ENCODE peak calls at places on chromosome 18, in eight cellular contexts. R is naive thymus-derived CD8-positive, alpha-beta T cell; P is Daoy; S is activated CD8-positive, alpha-beta memory T cell treated with anti-CD3 and anti-CD28 coated beads for 24 hours; U is left ventricle myocardium superior; F is choroid plexus epithelial cell; W is HAP-1; K is GM23248. L is an unnamed sample.

GRCh38 chr18:70135604-70136003 is 69.9 kb downstream of the RTTN start:
- DNase-seq in P (no peak), R (no peak), K (peak), W (no peak), F (no peak), S (no peak), U (no peak), L (no peak)

GRCh38 chr18:70288851-70289328 is at the start of gene SOCS6:
- DNase-seq in F (peak), U (peak), W (peak), K (peak), S (peak), R (peak), P (peak), L (peak)

GRCh38 chr18:54112356-54112755 is 112.1 kb downstream of the MBD2 start:
- DNase-seq in S (no peak), F (peak), W (no peak), K (peak), U (no peak), P (no peak), R (no peak), L (no peak)

GRCh38 chr18:59063300-59063895 is 76.3 kb upstream of the SEC11C start:
- DNase-seq in K (no peak), W (no peak), U (no peak), P (no peak), R (no peak), F (no peak), S (no peak), L (no peak)

GRCh38 chr18:8107426-8107825 is 501.8 kb upstream of the RAB12 start:
- DNase-seq in F (peak), U (no peak), R (no peak), P (no peak), K (no peak), W (no peak), S (no peak), L (no peak)

GRCh38 chr18:57294547-57294946 is 57.8 kb upstream of the ST8SIA3 start:
- DNase-seq in W (no peak), U (no peak), F (no peak), R (no peak), P (no peak), K (no peak), S (no peak), L (no peak)

GRCh38 chr18:34921811-34922385 is 119.3 kb upstream of the MAPRE2 start:
- DNase-seq in U (no peak), S (no peak), W (no peak), F (no peak), K (no peak), R (no peak), P (no peak), L (no peak)

GRCh38 chr18:79798346-79798998 is 734 bp downstream of the KCNG2 start:
- DNase-seq in P (no peak), S (no peak), F (no peak), K (no peak), W (no peak), R (no peak), U (no peak), L (no peak)

GRCh38 chr18:36311026-36311570 is 13.6 kb downstream of the FHOD3 start:
- DNase-seq in K (no peak), S (no peak), F (no peak), U (no peak), W (no peak), R (no peak), P (no peak), L (no peak)

GRCh38 chr18:35178260-35178659 is 62.6 kb upstream of the ZNF397 start:
- DNase-seq in P (peak), U (no peak), R (no peak), F (peak), S (no peak), K (peak), W (no peak), L (no peak)

GRCh38 chr18:46239998-46240397 is 135.8 kb downstream of the HAUS1 start:
- DNase-seq in S (no peak), R (no peak), W (no peak), F (no peak), U (no peak), P (no peak), K (no peak), L (no peak)